ENCODE peak calls at places on chromosomes 3 and 15, in four cellular contexts. One of them, this sample, is unnamed.

GRCh38 chr3:172140499-172141391 is 101.4 kb downstream of the FNDC3B start:
- DNase-seq in midbrain: no peak
- DNase-seq in LHCN-M2: peak
- DNase-seq in SHP77: no peak
- DNase-seq in this sample: peak

GRCh38 chr3:102181202-102181920 is 253.5 kb upstream of the ZPLD1 start:
- DNase-seq in midbrain: no peak
- DNase-seq in LHCN-M2: peak
- DNase-seq in SHP77: peak
- DNase-seq in this sample: peak

GRCh38 chr15:101006931-101007687 is 88.0 kb downstream of the LRRK1 start:
- DNase-seq in midbrain: peak
- DNase-seq in LHCN-M2: peak
- DNase-seq in SHP77: peak
- DNase-seq in this sample: peak

GRCh38 chr3:11118181-11118682 is 36.1 kb upstream of the HRH1 start:
- DNase-seq in midbrain: no peak
- DNase-seq in LHCN-M2: peak
- DNase-seq in SHP77: no peak
- DNase-seq in this sample: no peak

GRCh38 chr3:187970106-187970505 is 183.9 kb upstream of the LPP start:
- DNase-seq in midbrain: no peak
- DNase-seq in LHCN-M2: no peak
- DNase-seq in SHP77: no peak
- DNase-seq in this sample: no peak

GRCh38 chr3:15051531-15051930 is 13.6 kb downstream of the MRPS25 start:
- DNase-seq in midbrain: no peak
- DNase-seq in LHCN-M2: peak
- DNase-seq in SHP77: peak
- DNase-seq in this sample: peak

GRCh38 chr15:85542895-85543331 is 162.5 kb downstream of the AKAP13 start:
- DNase-seq in midbrain: no peak
- DNase-seq in LHCN-M2: no peak
- DNase-seq in SHP77: no peak
- DNase-seq in this sample: no peak

GRCh38 chr3:150015906-150016305 is 45.2 kb upstream of the PFN2 start:
- DNase-seq in midbrain: peak
- DNase-seq in LHCN-M2: no peak
- DNase-seq in SHP77: no peak
- DNase-seq in this sample: no peak

GRCh38 chr3:176927280-176927679 is 270.0 kb downstream of the TBL1XR1 start:
- DNase-seq in midbrain: no peak
- DNase-seq in LHCN-M2: no peak
- DNase-seq in SHP77: no peak
- DNase-seq in this sample: no peak

GRCh38 chr3:136332302-136332701 is 82.2 kb downstream of the PCCB start:
- DNase-seq in midbrain: no peak
- DNase-seq in LHCN-M2: no peak
- DNase-seq in SHP77: no peak
- DNase-seq in this sample: no peak

GRCh38 chr3:49535971-49536874 is 18.1 kb upstream of the BSN start:
- DNase-seq in midbrain: no peak
- DNase-seq in LHCN-M2: peak
- DNase-seq in SHP77: no peak
- DNase-seq in this sample: no peak

GRCh38 chr3:129291487-129291886 is 12.8 kb downstream of the HMCES start:
- DNase-seq in midbrain: no peak
- DNase-seq in LHCN-M2: peak
- DNase-seq in SHP77: no peak
- DNase-seq in this sample: no peak

GRCh38 chr15:77821188-77821958 is 188.7 kb upstream of the LINGO1 start:
- DNase-seq in midbrain: peak
- DNase-seq in LHCN-M2: peak
- DNase-seq in SHP77: peak
- DNase-seq in this sample: peak

GRCh38 chr3:53154731-53155320 is 6.2 kb upstream of the PRKCD start:
- DNase-seq in midbrain: peak
- DNase-seq in LHCN-M2: no peak
- DNase-seq in SHP77: no peak
- DNase-seq in this sample: no peak

GRCh38 chr3:44248152-44248551 is 6.5 kb downstream of the TOPAZ1 start:
- DNase-seq in midbrain: no peak
- DNase-seq in LHCN-M2: no peak
- DNase-seq in SHP77: no peak
- DNase-seq in this sample: no peak

GRCh38 chr3:126466886-126467610 is 8.6 kb downstream of the ZXDC start:
- DNase-seq in midbrain: no peak
- DNase-seq in LHCN-M2: no peak
- DNase-seq in SHP77: no peak
- DNase-seq in this sample: no peak

GRCh38 chr3:109178701-109179100 is 42.2 kb downstream of the C3orf85 start:
- DNase-seq in midbrain: no peak
- DNase-seq in LHCN-M2: no peak
- DNase-seq in SHP77: no peak
- DNase-seq in this sample: no peak

GRCh38 chr3:11290743-11291680 is 18.8 kb downstream of the ATG7 start:
- DNase-seq in midbrain: no peak
- DNase-seq in LHCN-M2: peak
- DNase-seq in SHP77: no peak
- DNase-seq in this sample: no peak

GRCh38 chr15:68821190-68821897 is 649 bp upstream of the ANP32A start:
- DNase-seq in midbrain: no peak
- DNase-seq in LHCN-M2: no peak
- DNase-seq in SHP77: no peak
- DNase-seq in this sample: no peak

GRCh38 chr15:58575045-58575786 is 143.4 kb downstream of the LIPC start:
- DNase-seq in midbrain: no peak
- DNase-seq in LHCN-M2: no peak
- DNase-seq in SHP77: no peak
- DNase-seq in this sample: no peak

GRCh38 chr3:15973414-15973813 is 175.6 kb upstream of the ANKRD28 start:
- DNase-seq in midbrain: no peak
- DNase-seq in LHCN-M2: no peak
- DNase-seq in SHP77: no peak
- DNase-seq in this sample: no peak

GRCh38 chr3:126508539-126508938 is 9.0 kb downstream of the UROC1 start:
- DNase-seq in midbrain: no peak
- DNase-seq in LHCN-M2: peak
- DNase-seq in SHP77: no peak
- DNase-seq in this sample: no peak

GRCh38 chr3:48600711-48601621 is 5.8 kb upstream of the COL7A1 start:
- DNase-seq in midbrain: no peak
- DNase-seq in LHCN-M2: no peak
- DNase-seq in SHP77: no peak
- DNase-seq in this sample: no peak

GRCh38 chr15:69996842-69997478 is 100.8 kb downstream of the TLE3 start:
- DNase-seq in midbrain: no peak
- DNase-seq in LHCN-M2: no peak
- DNase-seq in SHP77: peak
- DNase-seq in this sample: no peak

GRCh38 chr15:97126556-97127233 is 796.2 kb downstream of the NR2F2 start:
- DNase-seq in midbrain: no peak
- DNase-seq in LHCN-M2: no peak
- DNase-seq in SHP77: no peak
- DNase-seq in this sample: peak

GRCh38 chr3:141202682-141203081 is 28.9 kb upstream of the PXYLP1 start:
- DNase-seq in midbrain: no peak
- DNase-seq in LHCN-M2: no peak
- DNase-seq in SHP77: no peak
- DNase-seq in this sample: no peak

GRCh38 chr3:40523781-40524180 is 979 bp upstream of the ZNF621 start:
- DNase-seq in midbrain: no peak
- DNase-seq in LHCN-M2: no peak
- DNase-seq in SHP77: no peak
- DNase-seq in this sample: no peak

This sample was measured in HTR-8/SVneo.